ENCODE peak calls at places on chromosomes 4 and X, in four cellular contexts. K is HCT116, B is H9, D is endodermal cell. H is an unnamed sample.

GRCh38 chr4:77037736-77038135 is 38.1 kb downstream of the CCNI start:
- DNase-seq in K (no peak), B (no peak), D (no peak), H (no peak)

GRCh38 chrX:41024755-41025154 is 60.5 kb upstream of the USP9X start:
- DNase-seq in K (no peak), B (no peak), D (no peak), H (no peak)

GRCh38 chr4:3766207-3766790 is at the start of gene ADRA2C:
- DNase-seq in K (no peak), B (no peak), D (peak; percentile 71), H (no peak)

GRCh38 chr4:5785806-5786680 is 75.0 kb downstream of the EVC start:
- DNase-seq in K (no peak), B (peak; percentile 8), D (no peak), H (peak; percentile 86)

GRCh38 chr4:82431026-82431745 is 796 bp downstream of the ENOPH1 start:
- DNase-seq in K (no peak), B (peak; percentile 42), D (peak; percentile 75), H (peak; percentile 26)

GRCh38 chrX:133999013-133999705 is 13.8 kb upstream of the GPC3 start:
- DNase-seq in K (no peak), B (no peak), D (no peak), H (no peak)

GRCh38 chr4:89217594-89217993 is 90.0 kb downstream of the GPRIN3 start:
- DNase-seq in K (no peak), B (no peak), D (no peak), H (no peak)

GRCh38 chr4:74364649-74365491 is at the start of gene EREG:
- DNase-seq in K (peak; percentile 74), B (peak; percentile 79), D (peak; percentile 91), H (no peak)

GRCh38 chrX:9464435-9465371 is at the start of gene TBL1X:
- DNase-seq in K (no peak), B (peak; percentile 34), D (peak; percentile 73), H (peak; percentile 67)

GRCh38 chrX:43706786-43707185 is 50.7 kb downstream of the MAOA start:
- DNase-seq in K (no peak), B (no peak), D (no peak), H (peak; percentile 18)

GRCh38 chrX:43702660-43703059 is 46.6 kb downstream of the MAOA start:
- DNase-seq in K (no peak), B (no peak), D (no peak), H (no peak)

GRCh38 chrX:43702079-43702524 is 46.0 kb downstream of the MAOA start:
- DNase-seq in K (no peak), B (no peak), D (no peak), H (no peak)

GRCh38 chrX:43703211-43703791 is 47.2 kb downstream of the MAOA start:
- DNase-seq in K (no peak), B (no peak), D (no peak), H (peak; percentile 81)

DNA sequence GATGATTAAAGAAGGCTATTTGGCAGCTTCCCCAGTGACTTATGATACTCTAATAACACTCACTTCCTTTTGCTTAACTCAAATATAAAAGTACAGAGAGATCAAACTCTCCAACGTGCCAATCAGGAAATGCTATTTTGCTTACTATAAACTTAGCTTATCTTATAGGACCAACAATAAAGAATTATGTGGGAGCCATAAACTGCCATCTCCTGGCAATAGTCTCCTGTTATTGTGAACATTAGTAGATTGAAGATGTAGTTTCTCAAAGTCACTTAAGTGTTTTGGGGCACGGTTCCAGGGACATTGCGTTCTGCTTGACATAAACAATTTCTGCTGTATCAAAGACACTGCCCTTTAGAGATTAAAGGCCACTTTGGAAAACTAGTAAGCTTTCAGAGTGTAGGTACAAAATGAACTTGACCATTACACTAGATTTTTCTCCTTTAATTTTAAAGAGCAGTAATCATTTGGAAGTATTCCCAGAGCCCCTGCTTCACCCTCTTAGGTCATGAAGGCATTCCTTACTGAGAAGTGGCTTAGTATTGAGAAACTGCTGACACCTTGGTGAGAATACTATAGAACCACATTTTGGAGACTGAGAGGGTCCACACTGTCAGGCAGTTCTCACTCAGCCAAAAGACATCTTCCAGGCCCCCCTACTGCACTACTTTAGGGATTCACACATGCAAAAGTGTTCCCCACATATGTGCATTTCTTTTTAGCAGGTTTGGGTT is 51.9 kb downstream of the MAOA start:
- DNase-seq in K (no peak), B (no peak), D (no peak), H (peak; percentile 61)
- H3K9ac ChIP-seq in K (no peak overlapping the region), B (no peak overlapping the region), D (no peak overlapping the region), H (no peak overlapping the region)

GRCh38 chr4:121191351-121191750 is 27.2 kb upstream of the TNIP3 start:
- DNase-seq in K (no peak), B (no peak), D (no peak), H (no peak)

GRCh38 chr4:121190389-121190788 is 26.3 kb upstream of the TNIP3 start:
- DNase-seq in K (no peak), B (no peak), D (no peak), H (no peak)

GRCh38 chr4:121189811-121190210 is 25.7 kb upstream of the TNIP3 start:
- DNase-seq in K (no peak), B (no peak), D (no peak), H (no peak)

GRCh38 chr4:121192013-121192412 is 27.9 kb upstream of the TNIP3 start:
- DNase-seq in K (no peak), B (no peak), D (no peak), H (no peak)

DNA sequence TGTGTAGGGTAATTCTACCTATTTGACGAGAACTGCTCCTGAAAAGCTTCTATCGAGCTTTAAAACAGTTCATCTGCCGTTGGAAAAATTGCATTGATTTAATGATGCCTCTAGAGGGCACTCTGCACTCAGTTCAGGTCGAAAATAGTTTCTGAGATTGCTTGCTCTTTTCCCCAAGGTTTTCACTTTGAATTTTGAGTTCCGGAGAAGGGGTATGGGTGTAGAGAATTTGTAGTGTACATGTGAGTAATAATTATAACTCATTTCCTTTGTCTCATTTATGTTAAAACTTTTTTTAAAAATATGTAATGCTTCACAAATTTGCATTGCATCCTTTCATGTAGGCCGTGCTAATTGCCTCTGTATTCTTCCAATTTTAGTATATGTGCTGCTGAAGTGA is 28.4 kb upstream of the TNIP3 start:
- DNase-seq in K (peak; percentile 33), B (no peak), D (peak; percentile 54), H (peak; percentile 51)
- H3K9ac ChIP-seq in K (no peak overlapping the region), B (no peak overlapping the region), D (no peak overlapping the region), H (no peak overlapping the region)

GRCh38 chrX:37776283-37776986 is 3.4 kb upstream of the CYBB start:
- DNase-seq in K (no peak), B (no peak), D (no peak), H (no peak)
- H3K9ac ChIP-seq in K (no peak overlapping the region), B (no peak overlapping the region), D (no peak overlapping the region), H (no peak overlapping the region)

GRCh38 chr4:95556460-95556859 is 7.7 kb upstream of the UNC5C start:
- DNase-seq in K (peak; percentile 8), B (no peak), D (no peak), H (no peak)
- H3K9ac ChIP-seq in K (no peak overlapping the region), B (no peak overlapping the region), D (no peak overlapping the region), H (no peak overlapping the region)

DNA sequence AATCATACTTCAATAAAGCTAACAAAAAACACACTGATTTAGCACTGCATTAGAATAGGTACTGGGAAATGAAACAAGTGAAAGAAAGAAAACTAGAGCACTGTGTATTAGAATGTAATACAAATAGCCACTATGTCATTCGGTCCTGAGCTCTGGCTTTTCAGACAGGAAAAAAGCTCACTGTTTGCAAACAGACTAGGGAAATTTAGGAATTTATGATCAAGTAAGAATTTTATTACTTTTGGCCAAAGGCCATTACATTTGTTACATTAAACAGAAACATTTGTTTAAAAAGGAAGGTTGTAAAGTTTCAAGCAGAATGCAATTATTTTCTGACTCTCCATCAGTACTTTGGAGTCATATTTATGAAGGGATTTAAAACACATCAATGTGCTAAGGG is 68.7 kb downstream of the KLHL8 start:
- DNase-seq in K (no peak), B (no peak), D (no peak), H (peak; percentile 51)
- H3K9ac ChIP-seq in K (no peak overlapping the region), B (no peak overlapping the region), D (no peak overlapping the region), H (no peak overlapping the region)

GRCh38 chr4:183508693-183509092 is 3.8 kb downstream of the ING2 start:
- DNase-seq in K (no peak), B (no peak), D (no peak), H (no peak)
- H3K9ac ChIP-seq in K (no peak overlapping the region), B (no peak overlapping the region), D (no peak overlapping the region), H (no peak overlapping the region)

H was measured in PC-3.